ENCODE peak calls at places on chromosomes 16 and 17, in four cellular contexts. E, D, Y and R are unnamed samples.

GRCh38 chr16:11781773-11782172 is 15.3 kb downstream of the ZC3H7A start:
- DNase-seq in E (no peak), D (no peak), Y (no peak), R (no peak)

GRCh38 chr17:11404431-11404830 is 163.4 kb downstream of the SHISA6 start:
- DNase-seq in Y (no peak), E (no peak), D (no peak), R (no peak)

GRCh38 chr17:54408741-54409140 is 491.9 kb upstream of the TOM1L1 start:
- DNase-seq in Y (no peak), E (no peak), D (no peak), R (no peak)

GRCh38 chr16:73219176-73219575 is 171.2 kb upstream of the ZFHX3 start:
- DNase-seq in D (no peak), Y (no peak), E (no peak), R (no peak)

GRCh38 chr16:14309001-14309886 is 238.1 kb downstream of the MRTFB start:
- DNase-seq in Y (no peak), E (no peak), D (no peak), R (no peak)

GRCh38 chr17:78197147-78197830 is 10.1 kb downstream of the AFMID start:
- DNase-seq in D (no peak), E (no peak), Y (no peak), R (no peak)

GRCh38 chr17:50423553-50424159 is 2.4 kb upstream of the ACSF2 start:
- DNase-seq in E (peak; percentile 77), Y (peak; percentile 92), D (peak; percentile 73), R (no peak)

GRCh38 chr16:13957197-13958078 is 37.5 kb downstream of the ERCC4 start:
- DNase-seq in E (peak; percentile 86), D (peak; percentile 81), Y (peak; percentile 94), R (peak; percentile 77)

GRCh38 chr16:70591609-70592008 is 54.8 kb upstream of the IL34 start:
- DNase-seq in Y (no peak), D (no peak), E (no peak), R (no peak)

GRCh38 chr17:57921342-57921741 is 33.9 kb downstream of the CUEDC1 start:
- DNase-seq in Y (no peak), D (no peak), E (no peak), R (no peak)
- H3K4me1 ChIP-seq in Y (peaks cover 39% of the 10 kb centered on the region), D (peaks cover under 1% of the 10 kb centered on the region), E (peaks cover 31% of the 10 kb centered on the region), R (peaks cover 71% of the 10 kb centered on the region)

GRCh38 chr16:76650579-76650978 is 373.4 kb downstream of the CNTNAP4 start:
- DNase-seq in Y (peak; percentile 74), D (no peak), E (no peak), R (no peak)

GRCh38 chr16:76656951-76657498 is 379.8 kb downstream of the CNTNAP4 start:
- DNase-seq in Y (no peak), D (no peak), E (no peak), R (no peak)

GRCh38 chr16:76654421-76654820 is 377.2 kb downstream of the CNTNAP4 start:
- DNase-seq in E (no peak), Y (no peak), D (no peak), R (no peak)

GRCh38 chr16:76653390-76654026 is 376.3 kb downstream of the CNTNAP4 start:
- DNase-seq in Y (peak; percentile 71), E (no peak), D (peak; percentile 48), R (peak; percentile 22)
- TF ChIP-seq TCF7L2 in Y (no peak), E (no peak), D (no peak), R (no peak)

GRCh38 chr16:49789617-49790016 is 66.3 kb downstream of the ZNF423 start:
- DNase-seq in D (no peak), Y (no peak), E (no peak), R (no peak)

GRCh38 chr16:49786926-49787557 is 68.9 kb downstream of the ZNF423 start:
- DNase-seq in E (no peak), Y (no peak), D (no peak), R (no peak)

GRCh38 chr16:49788936-49789335 is 67.0 kb downstream of the ZNF423 start:
- DNase-seq in Y (no peak), E (no peak), D (no peak), R (no peak)

GRCh38 chr16:49785970-49786369 is 69.9 kb downstream of the ZNF423 start:
- DNase-seq in Y (no peak), D (no peak), E (no peak), R (no peak)

GRCh38 chr16:49788505-49788904 is 67.4 kb downstream of the ZNF423 start:
- DNase-seq in D (no peak), E (no peak), Y (no peak), R (no peak)
- H3K27ac ChIP-seq in D (no peak overlapping the region), E (no peak overlapping the region), Y (no peak overlapping the region), R (no peak overlapping the region)

GRCh38 chr16:57537194-57537505 is 779 bp upstream of the CCDC102A start:
- DNase-seq in E (no peak), D (no peak), Y (no peak), R (no peak)

GRCh38 chr16:57538235-57538711 is 1.9 kb upstream of the CCDC102A start:
- DNase-seq in E (no peak), Y (no peak), D (no peak), R (no peak)

GRCh38 chr16:57536306-57537193 is at the start of gene CCDC102A:
- DNase-seq in D (peak; percentile 46), Y (no peak), E (no peak), R (no peak)

GRCh38 chr16:57539072-57539796 is 2.9 kb upstream of the CCDC102A start:
- DNase-seq in D (no peak), E (no peak), Y (no peak), R (no peak)

DNA sequence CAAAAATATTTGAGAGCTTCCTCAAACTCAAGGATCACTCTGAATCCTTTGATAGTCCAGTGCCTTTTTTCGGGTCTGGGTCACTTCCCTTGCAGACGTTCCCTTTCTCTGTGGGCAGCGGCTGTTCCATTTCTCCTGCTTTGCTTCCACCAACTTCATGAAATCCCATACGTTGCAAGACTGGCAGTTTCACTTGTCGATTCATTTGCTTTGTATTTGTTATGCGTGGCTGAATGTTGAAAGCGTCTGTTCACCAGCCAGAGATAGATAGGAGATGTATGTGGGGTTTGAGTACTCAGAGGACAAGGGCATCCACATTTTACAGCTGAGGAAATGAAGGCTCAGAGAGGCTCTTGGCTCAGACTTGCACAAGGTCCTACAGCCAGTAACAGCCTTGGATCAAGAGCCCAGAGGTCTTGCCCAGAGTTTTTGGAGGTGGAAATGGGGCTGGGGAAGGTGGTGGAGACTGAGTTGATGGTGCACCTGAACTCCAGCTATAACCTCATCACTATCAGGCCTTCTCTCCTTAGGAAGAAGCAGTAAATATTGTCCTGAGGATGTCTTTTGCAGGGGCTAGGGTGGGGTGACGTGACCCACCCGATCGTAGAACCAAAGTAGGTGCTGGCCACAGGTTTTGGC is 1.3 kb upstream of the CCDC102A start:
- DNase-seq in E (no peak), D (no peak), Y (no peak), R (no peak)
- H3K4me1 ChIP-seq in E (peaks cover 17% of the 10 kb centered on the region), D (peaks cover 49% of the 10 kb centered on the region), Y (peaks cover 43% of the 10 kb centered on the region), R (peaks cover 12% of the 10 kb centered on the region)

GRCh38 chr16:31010539-31010938 is at the start of gene STX1B:
- DNase-seq in E (no peak), D (no peak), Y (no peak), R (no peak)
- TF ChIP-seq TCF7L2 in E (no peak), D (no peak), Y (no peak), R (no peak)

GRCh38 chr16:65888201-65888600 is 478.3 kb upstream of the CDH5 start:
- DNase-seq in E (no peak), Y (no peak), D (no peak), R (no peak)
- H3K27ac ChIP-seq in E (no peak overlapping the region), Y (no peak overlapping the region), D (no peak overlapping the region), R (no peak overlapping the region)

GRCh38 chr17:1713878-1714487 is 3.8 kb upstream of the TLCD2 start:
- DNase-seq in Y (peak; percentile 75), E (peak; percentile 64), D (peak; percentile 56), R (no peak)
- H3K4me1 ChIP-seq in Y (peaks cover 44% of the 10 kb centered on the region), E (peaks cover 34% of the 10 kb centered on the region), D (peaks cover 70% of the 10 kb centered on the region), R (peaks cover 49% of the 10 kb centered on the region)

DNA sequence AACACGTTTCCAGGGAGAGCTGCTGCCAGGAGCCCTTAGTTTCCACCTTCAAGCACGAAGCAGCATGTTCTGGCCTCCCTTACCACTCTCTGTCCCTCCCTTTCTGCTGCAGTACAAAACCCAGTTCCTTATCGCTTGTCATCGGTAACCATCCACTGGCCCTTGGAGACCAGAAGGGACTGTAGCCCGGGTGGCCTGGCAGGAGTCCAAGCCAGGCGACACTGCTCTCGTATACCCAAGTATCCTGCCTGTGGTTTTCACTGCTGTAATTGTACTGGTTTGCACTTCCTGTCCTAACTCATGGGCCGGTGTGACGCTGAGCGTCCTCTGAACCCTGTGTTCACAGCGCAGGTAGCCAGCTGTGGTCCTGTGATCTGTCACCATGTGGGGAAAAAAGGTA is 81.1 kb downstream of the MAF start:
- DNase-seq in Y (no peak), D (peak; percentile 39), E (no peak), R (no peak)
- TF ChIP-seq TCF7L2 in Y (no peak), D (no peak), E (no peak), R (no peak)